ENCODE peak calls at places on chromosomes 11 and 22, in four cellular contexts. R is keratinocyte, B is neural progenitor cell, U is Karpas-422. P is an unnamed sample.

GRCh38 chr11:112174789-112175595 is at the start of gene BCO2:
- DNase-seq in R (no peak), U (peak), B (peak), P (peak)

GRCh38 chr22:20238567-20239062 is 29.5 kb downstream of the RTN4R start:
- DNase-seq in B (peak), U (peak), R (no peak), P (peak)

GRCh38 chr11:74085542-74085892 is 76.6 kb upstream of the UCP3 start:
- DNase-seq in R (no peak), B (no peak), U (no peak), P (no peak)

GRCh38 chr22:32997295-32997694 is 60.9 kb downstream of the SYN3 start:
- DNase-seq in U (no peak), R (no peak), B (no peak), P (no peak)

GRCh38 chr11:58787903-58788302 is 56.2 kb upstream of the GLYAT start:
- DNase-seq in R (peak), B (no peak), U (no peak), P (peak)

GRCh38 chr11:13376838-13377237 is 86.2 kb downstream of the BTBD10 start:
- DNase-seq in B (no peak), U (no peak), R (no peak), P (no peak)

GRCh38 chr11:3169235-3169951 is 4.3 kb upstream of the OSBPL5 start:
- DNase-seq in B (peak), U (no peak), R (no peak), P (peak)

GRCh38 chr11:117970400-117971024 is 15.7 kb upstream of the IL10RA start:
- DNase-seq in U (no peak), B (no peak), R (no peak), P (peak)

GRCh38 chr11:112300094-112300786 is 39.6 kb upstream of the PLET1 start:
- DNase-seq in B (no peak), U (no peak), R (no peak), P (no peak)

GRCh38 chr11:27041141-27041869 is 690 bp downstream of the BBOX1 start:
- DNase-seq in R (no peak), B (peak), U (no peak), P (no peak)

GRCh38 chr11:63762662-63763505 is 5.7 kb downstream of the ZFTA start:
- DNase-seq in R (no peak), B (peak), U (no peak), P (no peak)

GRCh38 chr22:19962246-19962908 is 20.8 kb upstream of the TXNRD2 start:
- DNase-seq in B (peak), U (peak), R (peak), P (peak)

GRCh38 chr11:30916764-30917163 is 330.6 kb upstream of the MPPED2 start:
- DNase-seq in R (no peak), U (no peak), B (no peak), P (no peak)

GRCh38 chr11:132036751-132037466 is 666.5 kb downstream of the NTM start:
- DNase-seq in B (no peak), R (no peak), U (no peak), P (no peak)

GRCh38 chr11:11396290-11397042 is 43.4 kb upstream of the CSNK2A3 start:
- DNase-seq in U (no peak), R (no peak), B (no peak), P (peak)

GRCh38 chr11:64566042-64566914 is 24.7 kb upstream of the SLC22A12 start:
- DNase-seq in B (peak), R (peak), U (peak), P (peak)

GRCh38 chr11:102926517-102926916 is 29.0 kb downstream of the MMP13 start:
- DNase-seq in R (no peak), U (no peak), B (no peak), P (no peak)

GRCh38 chr11:11899401-11899800 is 57.6 kb downstream of the USP47 start:
- DNase-seq in R (no peak), U (no peak), B (no peak), P (no peak)

GRCh38 chr11:6646631-6647281 is 8.9 kb downstream of the DCHS1 start:
- DNase-seq in B (no peak), R (no peak), U (peak), P (no peak)
- H3K4me3 ChIP-seq in B (no peak), R (no peak), U (peak), P (no peak)

DNA sequence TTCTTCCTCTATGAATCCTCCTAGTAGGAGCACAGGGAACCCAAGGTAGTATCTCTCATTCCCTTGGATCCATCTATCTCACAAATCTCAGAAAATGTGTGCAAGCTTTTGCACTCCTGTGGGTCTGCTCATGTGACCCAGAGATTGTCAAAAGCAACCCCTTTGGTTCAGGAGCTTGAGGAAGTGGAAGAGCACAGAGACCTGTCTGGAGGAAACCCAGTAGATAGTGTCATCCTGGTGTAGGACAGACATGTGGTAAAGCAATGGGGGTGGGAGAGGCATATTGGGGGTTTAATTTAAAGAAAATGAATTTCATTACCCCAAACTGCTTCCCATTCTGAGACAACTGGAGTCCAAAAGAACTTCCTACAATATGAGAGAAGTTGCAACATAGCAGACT is 5.9 kb upstream of the MS4A14 start:
- DNase-seq in B (no peak), U (no peak), R (no peak), P (no peak)
- H2AFZ ChIP-seq in B (no peak), U (no peak), R (no peak), P (no peak)

DNA sequence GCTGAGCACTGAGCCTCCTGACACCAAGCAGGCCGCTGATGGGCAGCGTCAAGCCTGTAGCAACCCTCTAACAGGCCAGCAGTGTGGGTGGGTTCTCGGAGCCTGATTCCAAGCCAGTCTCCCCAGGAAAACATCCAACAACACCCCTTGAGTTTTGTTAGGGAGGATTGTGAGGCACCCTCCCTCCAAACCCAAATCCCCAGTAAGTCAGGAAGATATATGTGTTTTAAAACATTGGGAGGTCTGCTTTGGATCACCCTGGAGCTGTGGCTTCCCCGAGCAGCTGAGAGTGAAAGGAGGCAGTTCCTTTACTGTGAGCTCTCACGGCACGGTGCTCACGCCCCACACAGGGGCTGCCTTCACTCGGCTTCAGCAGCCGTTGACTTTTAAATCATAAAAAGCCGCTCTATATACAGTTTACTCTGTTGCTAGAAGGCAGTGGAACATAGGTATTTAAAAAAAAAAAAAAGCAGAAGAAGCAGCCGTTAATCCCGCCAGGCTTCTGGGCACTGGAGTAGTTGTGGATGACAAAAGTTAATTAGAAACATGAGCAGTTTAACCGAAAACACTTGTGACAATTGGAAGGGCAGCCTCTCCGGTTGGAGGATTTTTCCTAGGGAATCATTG is 218.6 kb downstream of the NAV2 start:
- DNase-seq in U (no peak), R (no peak), B (peak), P (no peak)
- H3K4me3 ChIP-seq in U (no peak), R (no peak), B (no peak), P (no peak)

DNA sequence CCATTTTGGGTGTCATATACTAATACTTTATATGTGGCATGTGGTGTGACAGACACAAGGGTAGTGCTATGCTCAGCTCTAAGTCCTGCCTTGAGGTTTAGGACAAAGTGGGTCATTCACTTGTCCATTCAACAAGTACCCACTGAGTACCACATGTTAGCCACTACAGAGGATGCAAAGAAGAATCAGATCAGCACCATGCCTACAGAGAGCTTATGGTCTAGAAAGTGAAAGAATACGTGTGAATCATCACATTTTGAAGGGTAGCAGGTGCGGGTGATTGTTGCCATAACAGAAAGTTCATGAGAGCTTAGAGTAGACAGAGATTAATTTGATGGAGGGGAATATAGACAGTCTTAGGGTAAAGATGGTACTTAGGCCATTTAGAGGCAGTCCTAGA is 18.3 kb downstream of the CLMP start:
- DNase-seq in U (no peak), R (no peak), B (no peak), P (no peak)
- H2AFZ ChIP-seq in U (no peak), R (no peak), B (no peak), P (no peak)

GRCh38 chr22:17086301-17086700 is 1.5 kb downstream of the IL17RA start:
- DNase-seq in R (no peak), U (no peak), B (no peak), P (no peak)
- H3K4me3 ChIP-seq in R (peak), U (peak), B (peak), P (peak)

DNA sequence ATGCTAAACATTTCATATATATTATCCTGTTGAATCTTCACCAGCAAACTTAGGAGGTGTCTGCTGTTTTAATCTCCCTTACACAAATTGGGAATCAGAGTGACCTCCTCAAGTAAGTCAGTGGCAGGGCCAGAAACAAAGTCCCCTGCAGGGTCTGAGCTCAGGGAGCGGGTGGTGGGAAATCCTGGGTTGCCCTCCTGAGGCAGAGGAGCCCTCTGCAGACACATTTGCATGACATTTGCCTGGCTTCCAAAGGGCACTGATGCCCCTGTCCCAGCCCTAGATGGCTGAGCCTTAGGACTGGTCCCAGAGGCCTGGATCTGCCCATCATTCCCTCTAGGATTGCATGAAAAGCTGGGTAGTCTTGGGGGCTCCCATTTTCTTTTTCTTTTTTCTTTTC is 2.1 kb upstream of the INPP5J start:
- DNase-seq in R (no peak), B (no peak), U (no peak), P (no peak)
- H2AFZ ChIP-seq in R (no peak), B (no peak), U (no peak), P (no peak)